ENCODE peak calls at places on chromosomes 1 and 21, in four cellular contexts. One of them, this sample, is unnamed.

GRCh38 chr21:39184050-39184980 is 1.1 kb upstream of the PSMG1 start:
- DNase-seq in fibroblast of mammary gland: no peak
- DNase-seq in fibroblast of villous mesenchyme: peak
- DNase-seq in cardiac fibroblast: no peak
- DNase-seq in this sample: no peak

GRCh38 chr1:93599479-93599878 is 82.2 kb downstream of the BCAR3 start:
- DNase-seq in fibroblast of mammary gland: no peak
- DNase-seq in fibroblast of villous mesenchyme: no peak
- DNase-seq in cardiac fibroblast: no peak
- DNase-seq in this sample: no peak

GRCh38 chr1:202007703-202008489 is 2.5 kb upstream of the ELF3 start:
- DNase-seq in fibroblast of mammary gland: no peak
- DNase-seq in fibroblast of villous mesenchyme: peak
- DNase-seq in cardiac fibroblast: peak
- DNase-seq in this sample: peak

GRCh38 chr1:53541761-53542550 is 82.8 kb downstream of the DMRTB1 start:
- DNase-seq in fibroblast of mammary gland: peak
- DNase-seq in fibroblast of villous mesenchyme: peak
- DNase-seq in cardiac fibroblast: peak
- DNase-seq in this sample: peak

GRCh38 chr1:37472281-37472680 is 2.1 kb upstream of the ZC3H12A start:
- DNase-seq in fibroblast of mammary gland: no peak
- DNase-seq in fibroblast of villous mesenchyme: no peak
- DNase-seq in cardiac fibroblast: no peak
- DNase-seq in this sample: no peak

GRCh38 chr21:44898851-44899767 is 21.6 kb downstream of the ITGB2 start:
- DNase-seq in fibroblast of mammary gland: no peak
- DNase-seq in fibroblast of villous mesenchyme: no peak
- DNase-seq in cardiac fibroblast: no peak
- DNase-seq in this sample: no peak

GRCh38 chr1:27663735-27664119 is 8.3 kb downstream of the IFI6 start:
- DNase-seq in fibroblast of mammary gland: no peak
- DNase-seq in fibroblast of villous mesenchyme: no peak
- DNase-seq in cardiac fibroblast: no peak
- DNase-seq in this sample: no peak

GRCh38 chr1:1048765-1049164 is 25.3 kb downstream of the RNF223 start:
- DNase-seq in fibroblast of mammary gland: no peak
- DNase-seq in fibroblast of villous mesenchyme: no peak
- DNase-seq in cardiac fibroblast: no peak
- DNase-seq in this sample: no peak

GRCh38 chr1:40788561-40789341 is 5.2 kb downstream of the KCNQ4 start:
- DNase-seq in fibroblast of mammary gland: no peak
- DNase-seq in fibroblast of villous mesenchyme: no peak
- DNase-seq in cardiac fibroblast: no peak
- DNase-seq in this sample: no peak

GRCh38 chr1:231019711-231020110 is 20.3 kb downstream of the FAM89A start:
- DNase-seq in fibroblast of mammary gland: no peak
- DNase-seq in fibroblast of villous mesenchyme: no peak
- DNase-seq in cardiac fibroblast: no peak
- DNase-seq in this sample: no peak

GRCh38 chr1:70140894-70141293 is 64.5 kb downstream of the LRRC40 start:
- DNase-seq in fibroblast of mammary gland: peak
- DNase-seq in fibroblast of villous mesenchyme: no peak
- DNase-seq in cardiac fibroblast: no peak
- DNase-seq in this sample: peak

GRCh38 chr1:2031546-2032540 is 12.7 kb downstream of the GABRD start:
- DNase-seq in fibroblast of mammary gland: no peak
- DNase-seq in fibroblast of villous mesenchyme: no peak
- DNase-seq in cardiac fibroblast: no peak
- DNase-seq in this sample: no peak

GRCh38 chr21:41196990-41197389 is 29.0 kb downstream of the BACE2 start:
- DNase-seq in fibroblast of mammary gland: peak
- DNase-seq in fibroblast of villous mesenchyme: no peak
- DNase-seq in cardiac fibroblast: peak
- DNase-seq in this sample: peak

GRCh38 chr1:60073605-60074278 is at the start of gene C1orf87:
- DNase-seq in fibroblast of mammary gland: no peak
- DNase-seq in fibroblast of villous mesenchyme: no peak
- DNase-seq in cardiac fibroblast: no peak
- DNase-seq in this sample: no peak

GRCh38 chr1:236035681-236036101 is 29.2 kb downstream of the NID1 start:
- DNase-seq in fibroblast of mammary gland: peak
- DNase-seq in fibroblast of villous mesenchyme: peak
- DNase-seq in cardiac fibroblast: peak
- DNase-seq in this sample: peak

GRCh38 chr1:197677752-197678295 is 97.5 kb downstream of the DENND1B start:
- DNase-seq in fibroblast of mammary gland: no peak
- DNase-seq in fibroblast of villous mesenchyme: no peak
- DNase-seq in cardiac fibroblast: no peak
- DNase-seq in this sample: no peak

GRCh38 chr1:216750031-216750627 is 26.9 kb upstream of the ESRRG start:
- DNase-seq in fibroblast of mammary gland: peak
- DNase-seq in fibroblast of villous mesenchyme: peak
- DNase-seq in cardiac fibroblast: peak
- DNase-seq in this sample: peak

GRCh38 chr1:95888877-95889799 is 655.1 kb downstream of the RWDD3 start:
- DNase-seq in fibroblast of mammary gland: peak
- DNase-seq in fibroblast of villous mesenchyme: no peak
- DNase-seq in cardiac fibroblast: peak
- DNase-seq in this sample: no peak

GRCh38 chr1:209106237-209106741 is 477.2 kb upstream of the CAMK1G start:
- DNase-seq in fibroblast of mammary gland: peak
- DNase-seq in fibroblast of villous mesenchyme: no peak
- DNase-seq in cardiac fibroblast: peak
- DNase-seq in this sample: peak

GRCh38 chr1:82578086-82578726 is 777.5 kb downstream of the ADGRL2 start:
- DNase-seq in fibroblast of mammary gland: no peak
- DNase-seq in fibroblast of villous mesenchyme: no peak
- DNase-seq in cardiac fibroblast: no peak
- DNase-seq in this sample: no peak

DNA sequence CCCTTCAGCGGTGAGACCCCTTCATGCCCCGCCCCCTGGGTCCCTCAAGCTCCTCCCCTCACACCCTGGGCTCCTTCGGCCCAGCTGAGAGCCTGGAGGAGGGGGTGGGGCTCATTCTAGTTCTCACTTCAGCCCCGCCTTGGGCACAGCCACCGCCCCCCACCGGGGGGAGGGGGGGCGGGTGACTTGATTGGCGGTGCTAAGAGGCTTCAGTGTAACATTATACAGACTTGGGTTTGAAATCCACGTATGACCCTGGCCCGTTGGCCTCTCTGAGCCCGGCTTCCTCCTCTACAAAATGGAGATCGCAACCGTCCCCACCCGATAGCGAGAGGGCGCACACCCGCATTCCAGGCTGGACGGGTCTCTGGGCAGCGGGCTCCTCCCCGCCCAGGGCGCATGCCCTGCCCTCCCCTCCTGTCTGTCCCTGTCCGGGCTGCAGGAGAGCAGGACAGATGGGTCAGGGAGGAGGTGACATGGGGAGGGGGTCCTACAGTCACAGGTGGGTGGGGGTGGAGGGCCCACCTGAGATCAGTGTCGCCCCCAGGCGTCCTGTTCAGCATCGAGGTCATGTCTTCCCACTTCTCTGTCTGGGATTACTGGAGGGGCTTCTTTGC is 5.1 kb downstream of the CLCNKB start:
- DNase-seq in fibroblast of mammary gland: no peak
- DNase-seq in fibroblast of villous mesenchyme: peak
- DNase-seq in cardiac fibroblast: peak
- DNase-seq in this sample: peak
- H3K4me3 ChIP-seq in fibroblast of mammary gland: no peak
- H3K4me3 ChIP-seq in fibroblast of villous mesenchyme: peak
- H3K4me3 ChIP-seq in cardiac fibroblast: peak
- H3K4me3 ChIP-seq in this sample: peak

GRCh38 chr1:42682739-42683529 is 716 bp downstream of the YBX1 start:
- DNase-seq in fibroblast of mammary gland: peak
- DNase-seq in fibroblast of villous mesenchyme: peak
- DNase-seq in cardiac fibroblast: peak
- DNase-seq in this sample: peak

GRCh38 chr1:42684139-42684538 is 1.9 kb downstream of the YBX1 start:
- DNase-seq in fibroblast of mammary gland: peak
- DNase-seq in fibroblast of villous mesenchyme: peak
- DNase-seq in cardiac fibroblast: peak
- DNase-seq in this sample: peak

GRCh38 chr1:42689912-42690311 is 7.7 kb downstream of the YBX1 start:
- DNase-seq in fibroblast of mammary gland: no peak
- DNase-seq in fibroblast of villous mesenchyme: no peak
- DNase-seq in cardiac fibroblast: no peak
- DNase-seq in this sample: no peak

GRCh38 chr1:42690477-42691156 is 8.4 kb downstream of the YBX1 start:
- DNase-seq in fibroblast of mammary gland: no peak
- DNase-seq in fibroblast of villous mesenchyme: no peak
- DNase-seq in cardiac fibroblast: no peak
- DNase-seq in this sample: peak

GRCh38 chr1:42686418-42686817 is 4.2 kb downstream of the YBX1 start:
- DNase-seq in fibroblast of mammary gland: no peak
- DNase-seq in fibroblast of villous mesenchyme: no peak
- DNase-seq in cardiac fibroblast: no peak
- DNase-seq in this sample: no peak
- H3K4me3 ChIP-seq in fibroblast of mammary gland: no peak
- H3K4me3 ChIP-seq in fibroblast of villous mesenchyme: no peak
- H3K4me3 ChIP-seq in cardiac fibroblast: no peak
- H3K4me3 ChIP-seq in this sample: no peak

GRCh38 chr1:109427171-109427467 is 871 bp upstream of the PSMA5 start:
- DNase-seq in fibroblast of mammary gland: peak
- DNase-seq in fibroblast of villous mesenchyme: peak
- DNase-seq in cardiac fibroblast: peak
- DNase-seq in this sample: peak
- H3K4me3 ChIP-seq in fibroblast of mammary gland: peak
- H3K4me3 ChIP-seq in fibroblast of villous mesenchyme: peak
- H3K4me3 ChIP-seq in cardiac fibroblast: peak
- H3K4me3 ChIP-seq in this sample: peak

GRCh38 chr1:120179420-120180348 is 3.4 kb upstream of the SEC22B start:
- DNase-seq in fibroblast of mammary gland: peak
- DNase-seq in fibroblast of villous mesenchyme: peak
- DNase-seq in cardiac fibroblast: peak
- DNase-seq in this sample: peak
- H3K4me3 ChIP-seq in fibroblast of mammary gland: peak
- H3K4me3 ChIP-seq in fibroblast of villous mesenchyme: peak
- H3K4me3 ChIP-seq in cardiac fibroblast: peak
- H3K4me3 ChIP-seq in this sample: peak

This sample was measured in fibroblast of the aortic adventitia.